ENCODE peak calls at places on chromosome 2, in eight cellular contexts. J is uterus, B is sigmoid colon, C is spleen, F is thyroid gland, A is gastrocnemius medialis, O is HepG2, T is esophagus squamous epithelium. N is an unnamed sample.
A peak's percentile ranks its signal among the peaks of the same experiment; 100 is the strongest.

GRCh38 chr2:238420442-238420841 is 6.3 kb upstream of the ASB1 start:
- DNase-seq in J (no peak), B (no peak), C (no peak), F (no peak), A (no peak), O (no peak), T (no peak), N (peak; percentile 30)

GRCh38 chr2:120988051-120988707 is 252.5 kb downstream of the GLI2 start:
- DNase-seq in J (peak; percentile 1), B (no peak), C (peak; percentile 72), F (no peak), A (no peak), O (no peak), T (no peak), N (no peak)

GRCh38 chr2:102020596-102021170 is 28.9 kb downstream of the IL1R2 start:
- DNase-seq in J (peak; percentile 90), B (peak; percentile 94), C (peak; percentile 92), F (peak; percentile 89), A (peak; percentile 77), O (peak; percentile 80), T (peak; percentile 16), N (peak; percentile 94)

GRCh38 chr2:141557329-141558098 is 573.3 kb downstream of the LRP1B start:
- DNase-seq in J (no peak), B (no peak), C (no peak), F (no peak), A (no peak), O (no peak), T (no peak), N (no peak)

GRCh38 chr2:32363588-32363987 is 6.8 kb downstream of the BIRC6 start:
- DNase-seq in J (no peak), B (no peak), C (no peak), F (no peak), A (no peak), O (no peak), T (no peak), N (no peak)

GRCh38 chr2:197416268-197416667 is 18.6 kb downstream of the SF3B1 start:
- DNase-seq in J (no peak), B (no peak), C (no peak), F (no peak), A (no peak), O (no peak), T (no peak), N (no peak)

GRCh38 chr2:206790311-206790935 is 25.0 kb downstream of the FASTKD2 start:
- DNase-seq in J (no peak), B (no peak), C (no peak), F (no peak), A (no peak), O (no peak), T (no peak), N (no peak)

GRCh38 chr2:239266779-239267410 is 133.9 kb downstream of the HDAC4 start:
- DNase-seq in J (no peak), B (peak; percentile 64), C (peak; percentile 83), F (no peak), A (no peak), O (no peak), T (no peak), N (no peak)

GRCh38 chr2:224217233-224217961 is 178.3 kb upstream of the SERPINE2 start:
- DNase-seq in J (no peak), B (no peak), C (no peak), F (no peak), A (no peak), O (no peak), T (no peak), N (no peak)

GRCh38 chr2:224220581-224221255 is 181.2 kb downstream of the FAM124B start:
- DNase-seq in J (no peak), B (no peak), C (no peak), F (no peak), A (no peak), O (no peak), T (no peak), N (no peak)

GRCh38 chr2:224219781-224220180 is 180.7 kb upstream of the SERPINE2 start:
- DNase-seq in J (no peak), B (no peak), C (no peak), F (no peak), A (no peak), O (no peak), T (no peak), N (no peak)

GRCh38 chr2:224221455-224221913 is 180.4 kb downstream of the FAM124B start:
- DNase-seq in J (no peak), B (no peak), C (no peak), F (no peak), A (no peak), O (no peak), T (no peak), N (no peak)

GRCh38 chr2:224217962-224218347 is 178.9 kb upstream of the SERPINE2 start:
- DNase-seq in J (no peak), B (no peak), C (no peak), F (no peak), A (no peak), O (no peak), T (no peak), N (no peak)
- H3K9me3 ChIP-seq in J (no peaks in the 10 kb centered on the region), B (no peaks in the 10 kb centered on the region), C (no peaks in the 10 kb centered on the region), F (no peaks in the 10 kb centered on the region), A (no peaks in the 10 kb centered on the region), O (no peaks in the 10 kb centered on the region), T (no peaks in the 10 kb centered on the region), N (no peaks in the 10 kb centered on the region)

GRCh38 chr2:75562513-75562864 is 1.8 kb upstream of the EVA1A start:
- DNase-seq in J (no peak), B (no peak), C (no peak), F (no peak), A (no peak), O (peak; percentile 39), T (no peak), N (no peak)

GRCh38 chr2:75559633-75560021 is 1.1 kb downstream of the EVA1A start:
- DNase-seq in J (no peak), B (no peak), C (no peak), F (no peak), A (no peak), O (no peak), T (no peak), N (no peak)

GRCh38 chr2:75561566-75562512 is 1.1 kb upstream of the EVA1A start:
- DNase-seq in J (no peak), B (no peak), C (no peak), F (no peak), A (no peak), O (no peak), T (no peak), N (no peak)

GRCh38 chr2:75560022-75560767 is 544 bp downstream of the EVA1A start:
- DNase-seq in J (no peak), B (no peak), C (no peak), F (peak; percentile 43), A (no peak), O (no peak), T (no peak), N (no peak)

GRCh38 chr2:75560768-75561565 is at the start of gene EVA1A:
- DNase-seq in J (peak; percentile 27), B (no peak), C (no peak), F (peak; percentile 37), A (no peak), O (peak; percentile 73), T (no peak), N (no peak)
- TF ChIP-seq POLR2A in J (no peak), B (no peak), C (no peak), F (peak; percentile 41), A (no peak), O (no peak), T (no peak), N (no peak)

GRCh38 chr2:233265899-233266431 is 14.5 kb downstream of the ATG16L1 start:
- DNase-seq in J (no peak), B (no peak), C (no peak), F (peak; percentile 83), A (no peak), O (no peak), T (no peak), N (no peak)

GRCh38 chr2:233262562-233262961 is 11.1 kb downstream of the ATG16L1 start:
- DNase-seq in J (no peak), B (no peak), C (no peak), F (no peak), A (no peak), O (no peak), T (no peak), N (no peak)

GRCh38 chr2:233263045-233263570 is 11.6 kb downstream of the ATG16L1 start:
- DNase-seq in J (no peak), B (no peak), C (no peak), F (no peak), A (no peak), O (no peak), T (no peak), N (no peak)

GRCh38 chr2:233266481-233266880 is 15.0 kb downstream of the ATG16L1 start:
- DNase-seq in J (no peak), B (no peak), C (no peak), F (no peak), A (no peak), O (no peak), T (no peak), N (no peak)

DNA sequence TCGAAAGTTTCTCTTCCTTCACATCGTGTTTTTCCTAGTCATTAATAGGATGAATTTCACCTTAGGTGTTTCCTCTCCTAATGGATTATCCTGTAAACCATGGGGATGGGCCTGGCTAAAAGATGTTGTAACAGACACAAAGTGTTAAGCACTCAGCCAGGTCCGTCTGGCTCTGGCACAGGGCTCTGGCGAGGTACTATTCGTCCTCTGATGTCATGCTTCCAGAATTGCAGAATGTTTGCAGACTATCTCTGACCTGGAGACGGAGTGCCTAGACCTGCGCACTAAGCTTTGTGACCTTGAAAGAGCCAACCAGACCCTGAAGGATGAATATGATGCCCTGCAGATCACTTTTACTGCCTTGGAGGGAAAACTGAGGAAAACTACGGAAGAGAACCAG is 13.2 kb downstream of the ATG16L1 start:
- DNase-seq in J (no peak), B (no peak), C (no peak), F (peak; percentile 58), A (no peak), O (no peak), T (no peak), N (no peak)
- H3K36me3 ChIP-seq in J (no peaks in the 10 kb centered on the region), B (peaks cover 99% of the 10 kb centered on the region), C (peaks cover 100% of the 10 kb centered on the region), F (peaks cover 39% of the 10 kb centered on the region), A (peaks cover 93% of the 10 kb centered on the region), O (peaks cover 48% of the 10 kb centered on the region), T (peaks cover 43% of the 10 kb centered on the region), N (peaks cover 35% of the 10 kb centered on the region)

GRCh38 chr2:240530181-240530580 is 27.6 kb downstream of the ANKMY1 start:
- DNase-seq in J (no peak), B (no peak), C (peak; percentile 40), F (no peak), A (no peak), O (no peak), T (no peak), N (no peak)

GRCh38 chr2:240528406-240529040 is 29.3 kb downstream of the ANKMY1 start:
- DNase-seq in J (no peak), B (no peak), C (peak; percentile 51), F (no peak), A (no peak), O (no peak), T (no peak), N (no peak)

GRCh38 chr2:240532032-240532775 is 25.6 kb downstream of the ANKMY1 start:
- DNase-seq in J (no peak), B (no peak), C (no peak), F (no peak), A (no peak), O (no peak), T (no peak), N (no peak)

GRCh38 chr2:240529344-240529999 is 28.3 kb downstream of the ANKMY1 start:
- DNase-seq in J (no peak), B (no peak), C (peak; percentile 53), F (no peak), A (no peak), O (no peak), T (no peak), N (no peak)

DNA sequence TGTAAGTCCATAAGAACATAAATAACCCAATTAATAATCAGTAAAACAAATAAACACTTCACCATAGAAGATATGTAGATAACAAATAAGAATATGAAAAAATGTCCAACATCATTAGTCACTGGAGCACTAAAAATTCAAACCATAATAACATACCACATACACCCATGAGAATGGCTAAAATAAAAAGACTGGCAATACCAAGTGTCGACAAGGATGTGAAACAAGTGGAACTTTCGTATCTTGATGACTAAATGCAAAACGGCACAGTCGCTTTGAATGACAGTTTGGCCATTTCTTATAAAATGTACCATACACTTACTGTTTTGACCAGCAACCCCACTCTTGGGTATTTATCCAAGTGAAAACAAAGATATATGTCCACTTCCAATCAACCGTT is 26.8 kb downstream of the ANKMY1 start:
- DNase-seq in J (no peak), B (no peak), C (no peak), F (no peak), A (no peak), O (no peak), T (no peak), N (no peak)
- H3K9me3 ChIP-seq in J (no peaks in the 10 kb centered on the region), B (no peaks in the 10 kb centered on the region), C (peaks cover 23% of the 10 kb centered on the region), F (no peaks in the 10 kb centered on the region), A (peaks cover 7% of the 10 kb centered on the region), O (peaks cover 23% of the 10 kb centered on the region), T (peaks cover 11% of the 10 kb centered on the region), N (no peaks in the 10 kb centered on the region)